ENCODE peak calls at places on chromosomes 7 and 10, in eight cellular contexts. Q is PC-9, V is heart right ventricle, N is lung, I is IMR-90, T is transverse colon, C is neural progenitor cell, S is kidney. M is an unnamed sample. For H3K9me3, the result is how much of the 10 kb centered on the place peaks cover.

GRCh38 chr10:103917326-103918052 is 495 bp downstream of the STN1 start:
- DNase-seq in Q (peak), N (peak), T (peak), C (peak), V (peak), I (peak), S (peak), M (no peak)

GRCh38 chr10:69831231-69831855 is 29.6 kb downstream of the COL13A1 start:
- DNase-seq in I (peak), N (no peak), C (no peak), V (no peak), T (no peak), S (no peak), Q (no peak), M (no peak)

GRCh38 chr10:132336064-132336746 is 4.2 kb downstream of the LRRC27 start:
- DNase-seq in I (no peak), S (no peak), Q (no peak), V (no peak), C (no peak), N (no peak), T (no peak), M (no peak)

GRCh38 chr7:2688409-2689342 is 674 bp downstream of the AMZ1 start:
- DNase-seq in V (no peak), I (no peak), Q (no peak), C (peak), S (peak), N (no peak), T (no peak), M (no peak)

GRCh38 chr10:8815969-8816368 is 761.5 kb downstream of the GATA3 start:
- DNase-seq in N (no peak), Q (no peak), V (no peak), S (no peak), I (no peak), T (no peak), C (no peak), M (no peak)

GRCh38 chr7:127214956-127215355 is 37.8 kb downstream of the GRM8 start:
- DNase-seq in N (no peak), T (no peak), V (no peak), Q (no peak), C (no peak), S (no peak), I (no peak), M (no peak)

GRCh38 chr10:33483124-33483794 is 148.8 kb upstream of the NRP1 start:
- DNase-seq in S (no peak), V (no peak), I (peak), T (no peak), C (peak), Q (no peak), N (no peak), M (no peak)

GRCh38 chr7:27942711-27943110 is 202.7 kb downstream of the TAX1BP1 start:
- DNase-seq in Q (no peak), S (no peak), T (no peak), N (no peak), V (no peak), C (no peak), I (no peak), M (no peak)

GRCh38 chr7:90311185-90311584 is 9.9 kb downstream of the FAM237B start:
- DNase-seq in T (no peak), I (no peak), V (no peak), C (no peak), Q (no peak), N (no peak), S (no peak), M (no peak)

GRCh38 chr7:158650821-158651225 is 53.8 kb downstream of the NCAPG2 start:
- DNase-seq in N (no peak), V (no peak), Q (no peak), C (no peak), S (no peak), I (peak), T (no peak), M (no peak)

GRCh38 chr7:33193308-33193864 is 64.0 kb downstream of the BBS9 start:
- DNase-seq in T (no peak), C (no peak), V (no peak), Q (no peak), N (no peak), I (no peak), S (no peak), M (no peak)

GRCh38 chr10:90224791-90225566 is 523.6 kb downstream of the KIF20B start:
- DNase-seq in N (no peak), I (no peak), T (no peak), S (no peak), Q (no peak), V (no peak), C (no peak), M (no peak)

GRCh38 chr10:109931153-109931552 is 7.8 kb upstream of the XPNPEP1 start:
- DNase-seq in V (no peak), Q (no peak), T (no peak), N (no peak), C (no peak), I (no peak), S (no peak), M (no peak)

GRCh38 chr7:34069676-34070075 is 164.3 kb downstream of the BMPER start:
- DNase-seq in C (no peak), I (peak), N (no peak), T (no peak), S (no peak), Q (peak), V (no peak), M (no peak)

GRCh38 chr7:29208410-29209250 is 14.1 kb downstream of the CHN2 start:
- DNase-seq in S (no peak), C (no peak), V (no peak), I (no peak), N (no peak), Q (no peak), T (peak), M (no peak)

GRCh38 chr7:36986429-36987362 is 262.4 kb upstream of the AOAH start:
- DNase-seq in I (peak), T (peak), S (peak), Q (no peak), C (peak), V (peak), N (peak), M (no peak)

GRCh38 chr10:109207361-109207760 is 716.0 kb downstream of the XPNPEP1 start:
- DNase-seq in Q (no peak), V (no peak), S (no peak), T (no peak), C (peak), N (no peak), I (no peak), M (no peak)

GRCh38 chr10:11685787-11686218 is 56.4 kb upstream of the ECHDC3 start:
- DNase-seq in C (no peak), I (peak), T (peak), N (peak), Q (peak), V (peak), S (peak), M (no peak)

GRCh38 chr7:55538538-55538937 is 33.8 kb downstream of the VOPP1 start:
- DNase-seq in T (no peak), S (no peak), N (no peak), C (no peak), V (no peak), I (peak), Q (peak), M (no peak)

GRCh38 chr7:143003393-143004051 is 23.4 kb downstream of the OR9A2 start:
- DNase-seq in I (peak), V (peak), N (no peak), Q (peak), S (no peak), T (no peak), C (peak), M (no peak)

GRCh38 chr7:85829817-85830432 is 643.1 kb upstream of the SEMA3D start:
- DNase-seq in C (no peak), V (no peak), I (peak), T (no peak), S (no peak), Q (no peak), N (no peak), M (no peak)

GRCh38 chr7:93913197-93913596 is 6.8 kb downstream of the GNGT1 start:
- DNase-seq in I (no peak), N (no peak), S (no peak), T (no peak), V (no peak), Q (no peak), C (no peak), M (no peak)

GRCh38 chr7:44961844-44962482 is 16.9 kb downstream of the MYO1G start:
- DNase-seq in N (no peak), T (no peak), S (no peak), C (no peak), Q (no peak), V (no peak), I (no peak), M (peak)

GRCh38 chr7:73621168-73622063 is 2.9 kb downstream of the MLXIPL start:
- DNase-seq in Q (no peak), N (no peak), V (no peak), S (no peak), I (no peak), T (no peak), C (no peak), M (no peak)

GRCh38 chr7:137682596-137682995 is 164.2 kb downstream of the DGKI start:
- DNase-seq in I (peak), N (no peak), V (no peak), T (no peak), Q (no peak), C (no peak), S (no peak), M (no peak)

GRCh38 chr10:102744374-102745051 is 765 bp downstream of the WBP1L start:
- DNase-seq in Q (no peak), T (no peak), I (peak), V (no peak), N (no peak), S (no peak), C (no peak), M (no peak)

GRCh38 chr10:38163617-38164016 is 69.5 kb downstream of the ZNF37A start:
- DNase-seq in T (no peak), V (no peak), I (no peak), N (no peak), C (no peak), Q (no peak), S (no peak), M (no peak)

GRCh38 chr10:38157270-38157685 is 63.1 kb downstream of the ZNF37A start:
- DNase-seq in I (no peak), S (no peak), N (no peak), C (no peak), Q (no peak), V (no peak), T (no peak), M (no peak)

GRCh38 chr10:38156416-38157269 is 62.5 kb downstream of the ZNF37A start:
- DNase-seq in I (no peak), T (no peak), N (no peak), S (no peak), V (no peak), C (no peak), Q (no peak), M (no peak)

DNA sequence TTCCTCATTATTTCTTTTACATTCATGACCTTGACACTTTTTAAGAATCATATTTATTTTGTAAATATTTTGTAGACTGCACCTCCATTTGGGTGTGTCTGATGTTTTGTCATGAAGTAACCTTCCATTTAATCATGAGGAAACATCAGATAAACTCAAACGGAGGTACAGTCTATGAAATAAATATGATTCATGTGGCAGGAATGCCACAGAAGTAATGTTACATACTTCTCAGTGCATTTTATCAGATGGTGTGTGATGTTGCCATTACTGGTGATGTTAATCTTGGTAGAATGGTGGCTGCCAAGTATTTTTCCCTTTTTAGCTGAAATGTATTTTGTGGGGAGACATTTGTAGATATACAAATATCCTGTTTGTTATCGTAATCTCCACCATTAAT is 64.9 kb downstream of the ZNF37A start:
- DNase-seq in T (no peak), N (no peak), Q (peak), V (no peak), C (no peak), I (no peak), S (no peak), M (no peak)
- H3K9me3 ChIP-seq in T (under half), N (under half), Q (under half), V (under half), C (under half), I (under half), S (under half), M (under half)

GRCh38 chr10:62332406-62332805 is 41.8 kb upstream of the ZNF365 start:
- DNase-seq in Q (no peak), S (no peak), V (no peak), C (no peak), I (no peak), N (no peak), T (no peak), M (no peak)
- H3K4me3 ChIP-seq in Q (no peak), S (no peak), V (no peak), C (no peak), I (no peak), N (no peak), T (no peak), M (no peak)

GRCh38 chr10:42419789-42420188 is 218.6 kb downstream of the ZNF33B start:
- DNase-seq in I (no peak), V (no peak), Q (no peak), C (no peak), S (no peak), T (no peak), N (no peak), M (no peak)
- H3K9me3 ChIP-seq in I (under half), V (under half), Q (under half), C (under half), S (under half), T (under half), N (under half), M (under half)

GRCh38 chr10:43573250-43574034 is 974 bp downstream of the ZNF239 start:
- DNase-seq in Q (no peak), I (peak), T (no peak), C (peak), S (no peak), V (no peak), N (no peak), M (no peak)
- H3K4me3 ChIP-seq in Q (peak), I (peak), T (peak), C (peak), S (peak), V (peak), N (peak), M (peak)